ENCODE peak calls at places on chromosomes 6 and 20, in seven cellular contexts. R, H, X, W, E, G and A are unnamed samples.

GRCh38 chr6:47168176-47168575 is 126.0 kb upstream of the ADGRF1 start:
- DNase-seq in X (peak; percentile 85), W (peak; percentile 98), G (no peak), R (peak; percentile 30), E (peak; percentile 28), H (peak; percentile 96), A (no peak)

GRCh38 chr20:10659651-10660601 is 13.9 kb downstream of the JAG1 start:
- DNase-seq in E (no peak), X (no peak), W (no peak), G (peak; percentile 30), R (no peak), H (no peak), A (no peak)

GRCh38 chr20:52175840-52176239 is 15.7 kb downstream of the ZFP64 start:
- DNase-seq in G (no peak), W (no peak), R (no peak), E (no peak), H (no peak), X (no peak), A (no peak)

GRCh38 chr6:7242835-7243187 is 70.2 kb downstream of the SSR1 start:
- DNase-seq in G (no peak), R (no peak), X (no peak), E (no peak), W (no peak), H (no peak), A (no peak)

GRCh38 chr6:42821846-42822245 is 40.0 kb downstream of the BICRAL start:
- DNase-seq in G (no peak), R (no peak), W (no peak), X (no peak), H (no peak), E (no peak), A (no peak)

GRCh38 chr20:64047046-64047389 is 2.4 kb downstream of the SOX18 start:
- DNase-seq in G (no peak), H (no peak), R (no peak), X (no peak), E (no peak), W (no peak), A (no peak)

GRCh38 chr6:71419217-71419953 is 130.8 kb downstream of the OGFRL1 start:
- DNase-seq in E (peak; percentile 26), H (no peak), W (peak; percentile 52), G (no peak), X (no peak), R (no peak), A (no peak)

GRCh38 chr6:123215211-123215610 is 219.2 kb downstream of the CLVS2 start:
- DNase-seq in W (no peak), R (no peak), G (no peak), E (no peak), H (no peak), X (no peak), A (no peak)

GRCh38 chr6:91449539-91449938 is 862.7 kb upstream of the MAP3K7 start:
- DNase-seq in E (no peak), X (no peak), R (no peak), H (no peak), G (no peak), W (no peak), A (no peak)

GRCh38 chr6:165890404-165890735 is 227.3 kb upstream of the PDE10A start:
- DNase-seq in H (no peak), G (no peak), X (no peak), E (no peak), R (no peak), W (no peak), A (no peak)
- TF ChIP-seq CTCF in H (no peak), G (peak; percentile 2), X (no peak), E (no peak), R (no peak), W (no peak), A (no peak)

GRCh38 chr6:88166901-88167624 is 916 bp upstream of the CNR1 start:
- DNase-seq in H (no peak), X (no peak), G (peak; percentile 45), W (no peak), R (no peak), E (no peak), A (peak; percentile 14)
- TF ChIP-seq CTCF in H (no peak), X (no peak), G (no peak), W (no peak), R (no peak), E (no peak), A (no peak)

GRCh38 chr20:42067174-42067573 is 449.0 kb upstream of the CHD6 start:
- DNase-seq in H (no peak), E (no peak), R (no peak), X (no peak), G (no peak), W (no peak), A (no peak)
- TF ChIP-seq CTCF in H (no peak), E (no peak), R (no peak), X (no peak), G (no peak), W (no peak), A (no peak)

DNA sequence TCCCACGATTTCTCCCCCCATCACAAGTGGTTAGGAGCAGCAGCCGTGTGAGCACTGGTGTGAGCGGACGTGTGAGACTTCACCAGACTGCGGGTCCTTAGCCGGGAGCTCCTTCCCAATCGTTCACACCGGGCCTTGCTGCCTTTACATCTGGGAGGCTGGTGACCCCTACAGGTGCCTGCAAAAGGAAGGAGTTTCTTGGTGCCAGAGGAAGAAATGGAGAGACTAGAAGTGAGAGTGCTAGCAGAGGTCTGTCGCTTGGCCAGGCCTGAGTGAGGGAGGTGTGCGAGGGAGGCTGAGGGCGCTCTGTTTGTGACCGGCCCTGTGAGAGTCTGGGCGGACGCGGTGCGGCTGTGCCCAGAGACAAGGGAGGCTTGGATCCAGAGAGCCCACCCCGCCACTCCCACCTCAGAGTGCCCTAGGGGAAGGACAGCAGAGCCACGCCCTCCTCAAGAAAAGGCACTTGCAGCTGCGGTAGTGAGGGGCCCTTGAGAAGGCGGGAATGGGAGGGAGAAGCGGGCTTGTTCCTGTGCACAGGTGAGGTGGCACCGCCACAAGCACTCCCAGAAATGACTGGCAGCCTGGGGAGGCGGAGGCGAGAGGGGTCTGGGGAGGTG is 10.0 kb upstream of the ARMC2 start:
- DNase-seq in G (peak; percentile 95), W (peak; percentile 29), H (no peak), R (no peak), E (no peak), X (no peak), A (peak; percentile 44)
- TF ChIP-seq CTCF in G (peak; percentile 66), W (peak; percentile 33), H (peak; percentile 65), R (no peak), E (no peak), X (peak; percentile 10), A (no peak)

GRCh38 chr6:83998021-83998584 is 35.5 kb upstream of the MRAP2 start:
- DNase-seq in X (no peak), R (no peak), W (no peak), G (no peak), E (no peak), H (no peak), A (no peak)
- TF ChIP-seq CTCF in X (no peak), R (no peak), W (no peak), G (no peak), E (no peak), H (no peak), A (no peak)

GRCh38 chr6:14703586-14703985 is 542.3 kb upstream of the JARID2 start:
- DNase-seq in W (peak; percentile 71), X (no peak), R (no peak), E (no peak), H (no peak), G (no peak), A (no peak)

GRCh38 chr6:14704383-14705271 is 541.2 kb upstream of the JARID2 start:
- DNase-seq in G (no peak), X (no peak), E (no peak), W (no peak), R (no peak), H (no peak), A (no peak)

GRCh38 chr6:14705841-14706377 is 540.0 kb upstream of the JARID2 start:
- DNase-seq in E (no peak), R (no peak), X (no peak), G (no peak), H (no peak), W (peak; percentile 90), A (no peak)

GRCh38 chr6:14700202-14700601 is 545.7 kb upstream of the JARID2 start:
- DNase-seq in G (no peak), R (no peak), H (no peak), W (no peak), E (no peak), X (no peak), A (no peak)

DNA sequence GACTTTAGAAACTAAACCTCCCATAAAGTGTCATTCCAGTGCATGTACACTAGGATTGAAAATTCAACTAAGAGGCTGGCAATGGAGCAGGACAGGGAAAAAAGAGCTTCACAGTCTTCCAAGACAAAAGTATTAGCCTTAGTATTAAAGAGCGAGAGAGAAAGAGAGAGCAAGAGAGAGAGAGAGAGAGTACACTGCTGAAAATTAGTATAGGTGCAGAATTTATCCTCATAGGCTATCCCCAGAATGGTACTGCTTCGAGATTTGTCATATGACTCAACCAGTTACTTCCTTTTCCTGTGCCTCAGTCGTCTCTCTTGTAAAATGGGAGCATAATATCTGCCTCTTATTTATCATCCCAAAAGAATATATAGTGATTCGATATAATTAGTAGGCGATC is 543.2 kb upstream of the JARID2 start:
- DNase-seq in G (no peak), H (no peak), W (no peak), R (no peak), X (no peak), E (no peak), A (no peak)
- TF ChIP-seq CTCF in G (no peak), H (no peak), W (peak; percentile 4), R (no peak), X (no peak), E (no peak), A (peak; percentile 16)

GRCh38 chr6:145508107-145508506 is 227.2 kb downstream of the EPM2A start:
- DNase-seq in X (no peak), H (no peak), E (no peak), W (no peak), R (no peak), G (peak; percentile 53), A (no peak)
- TF ChIP-seq CTCF in X (peak; percentile 32), H (peak; percentile 30), E (no peak), W (no peak), R (no peak), G (peak; percentile 68), A (no peak)